ENCODE peak calls at places on chromosomes 1 and 21, in seven cellular contexts. Y, X, P, H, B, O and N are unnamed samples.

GRCh38 chr1:53590581-53591515 is 131.6 kb downstream of the DMRTB1 start:
- DNase-seq in Y (peak), X (no peak), P (no peak), H (no peak), B (peak), O (peak), N (no peak)

GRCh38 chr1:230972855-230973271 is 5.8 kb downstream of the TTC13 start:
- DNase-seq in Y (no peak), X (no peak), P (no peak), H (peak), B (no peak), O (no peak), N (no peak)

GRCh38 chr1:27127419-27127818 is 27.5 kb downstream of the SLC9A1 start:
- DNase-seq in Y (no peak), X (no peak), P (no peak), H (no peak), B (no peak), O (no peak), N (no peak)

GRCh38 chr21:38400195-38400695 is 98.0 kb downstream of the ERG start:
- DNase-seq in Y (no peak), X (no peak), P (no peak), H (no peak), B (no peak), O (no peak), N (no peak)

GRCh38 chr1:235597867-235598553 is 51.6 kb downstream of the GNG4 start:
- DNase-seq in Y (no peak), X (no peak), P (peak), H (no peak), B (no peak), O (no peak), N (no peak)

GRCh38 chr1:187264995-187265602 is 436.4 kb downstream of the PLA2G4A start:
- DNase-seq in Y (no peak), X (no peak), P (peak), H (peak), B (no peak), O (no peak), N (no peak)

GRCh38 chr1:172451002-172451443 is 7.2 kb upstream of the PIGC start:
- DNase-seq in Y (no peak), X (no peak), P (peak), H (peak), B (no peak), O (no peak), N (no peak)

GRCh38 chr1:20666804-20667203 is 5.6 kb upstream of the DDOST start:
- DNase-seq in Y (no peak), X (no peak), P (peak), H (peak), B (no peak), O (no peak), N (no peak)

GRCh38 chr1:180881806-180882509 is 30.7 kb upstream of the KIAA1614 start:
- DNase-seq in Y (no peak), X (no peak), P (peak), H (peak), B (no peak), O (no peak), N (no peak)

GRCh38 chr1:78237364-78237916 is 191.7 kb downstream of the GIPC2 start:
- DNase-seq in Y (no peak), X (no peak), P (peak), H (no peak), B (no peak), O (no peak), N (no peak)

GRCh38 chr21:19621837-19622496 is 1218.4 kb upstream of the TMPRSS15 start:
- DNase-seq in Y (no peak), X (no peak), P (no peak), H (no peak), B (no peak), O (no peak), N (no peak)

GRCh38 chr1:155207578-155208405 is at the start of gene THBS3:
- DNase-seq in Y (peak), X (peak), P (no peak), H (no peak), B (peak), O (peak), N (no peak)

GRCh38 chr1:26019641-26020315 is 1.8 kb upstream of the EXTL1 start:
- DNase-seq in Y (no peak), X (no peak), P (no peak), H (peak), B (no peak), O (no peak), N (no peak)

GRCh38 chr21:31630062-31630711 is 29.3 kb upstream of the SOD1 start:
- DNase-seq in Y (no peak), X (no peak), P (peak), H (no peak), B (no peak), O (no peak), N (no peak)

GRCh38 chr1:214717323-214717722 is 114.3 kb downstream of the CENPF start:
- DNase-seq in Y (no peak), X (no peak), P (peak), H (no peak), B (no peak), O (no peak), N (no peak)

GRCh38 chr1:234708700-234709395 is 98.9 kb upstream of the IRF2BP2 start:
- DNase-seq in Y (no peak), X (no peak), P (peak), H (no peak), B (no peak), O (no peak), N (no peak)

GRCh38 chr1:17355898-17356297 is 16.1 kb upstream of the PADI6 start:
- DNase-seq in Y (no peak), X (no peak), P (no peak), H (no peak), B (no peak), O (no peak), N (no peak)

GRCh38 chr1:150192012-150192411 is 42.3 kb downstream of the PLEKHO1 start:
- DNase-seq in Y (no peak), X (no peak), P (peak), H (no peak), B (no peak), O (no peak), N (no peak)

GRCh38 chr1:23344987-23345472 is 946 bp upstream of the HNRNPR start:
- DNase-seq in Y (no peak), X (no peak), P (no peak), H (no peak), B (no peak), O (no peak), N (no peak)

GRCh38 chr1:98260421-98260820 is 339.6 kb upstream of the DPYD start:
- DNase-seq in Y (no peak), X (no peak), P (no peak), H (no peak), B (no peak), O (no peak), N (no peak)

GRCh38 chr1:9877962-9878361 is 32.1 kb downstream of the CTNNBIP1 start:
- DNase-seq in Y (no peak), X (no peak), P (peak), H (no peak), B (no peak), O (no peak), N (no peak)

GRCh38 chr1:203268901-203269653 is 36.2 kb upstream of the BTG2 start:
- DNase-seq in Y (no peak), X (no peak), P (peak), H (peak), B (no peak), O (peak), N (no peak)

GRCh38 chr21:46667735-46668380 is 32.4 kb downstream of the PRMT2 start:
- DNase-seq in Y (no peak), X (no peak), P (peak), H (peak), B (no peak), O (no peak), N (no peak)

GRCh38 chr1:234920843-234921140 is 207.8 kb downstream of the TOMM20 start:
- DNase-seq in Y (no peak), X (no peak), P (no peak), H (no peak), B (no peak), O (peak), N (no peak)

GRCh38 chr1:244291171-244291866 is 160.4 kb downstream of the ADSS2 start:
- DNase-seq in Y (no peak), X (no peak), P (no peak), H (no peak), B (no peak), O (no peak), N (no peak)

GRCh38 chr1:170670751-170671628 is 7.1 kb downstream of the PRRX1 start:
- DNase-seq in Y (peak), X (peak), P (no peak), H (peak), B (no peak), O (peak), N (no peak)

GRCh38 chr1:234154320-234155251 is 218.7 kb upstream of the COA6 start:
- DNase-seq in Y (peak), X (no peak), P (peak), H (peak), B (no peak), O (no peak), N (no peak)

GRCh38 chr1:66502084-66502483 is 31.9 kb upstream of the SGIP1 start:
- DNase-seq in Y (no peak), X (no peak), P (no peak), H (no peak), B (no peak), O (no peak), N (no peak)

GRCh38 chr1:218390625-218391024 is 45.5 kb downstream of the TGFB2 start:
- DNase-seq in Y (no peak), X (no peak), P (peak), H (no peak), B (no peak), O (no peak), N (no peak)

GRCh38 chr1:92808353-92808752 is 23.4 kb upstream of the EVI5 start:
- DNase-seq in Y (no peak), X (no peak), P (peak), H (no peak), B (no peak), O (no peak), N (no peak)

GRCh38 chr1:187270256-187270655 is 441.5 kb downstream of the PLA2G4A start:
- DNase-seq in Y (no peak), X (no peak), P (no peak), H (no peak), B (no peak), O (no peak), N (no peak)

GRCh38 chr1:202216691-202217090 is 23.1 kb downstream of the LGR6 start:
- DNase-seq in Y (no peak), X (no peak), P (no peak), H (no peak), B (peak), O (peak), N (no peak)

GRCh38 chr1:31723828-31724359 is 20.1 kb upstream of the COL16A1 start:
- DNase-seq in Y (peak), X (peak), P (peak), H (peak), B (no peak), O (no peak), N (no peak)

GRCh38 chr1:76872944-76873343 is 5.7 kb downstream of the ST6GALNAC5 start:
- DNase-seq in Y (no peak), X (no peak), P (no peak), H (no peak), B (no peak), O (no peak), N (no peak)

GRCh38 chr1:109771712-109772657 is 8.3 kb upstream of the EPS8L3 start:
- DNase-seq in Y (no peak), X (peak), P (no peak), H (no peak), B (no peak), O (peak), N (no peak)

GRCh38 chr1:156876281-156876680 is 15.6 kb downstream of the NTRK1 start:
- DNase-seq in Y (no peak), X (no peak), P (no peak), H (no peak), B (no peak), O (no peak), N (no peak)
- TF ChIP-seq CTCF in Y (no peak), X (no peak), P (peak), H (no peak), B (no peak), O (no peak), N (no peak)

GRCh38 chr1:90612033-90612432 is 105.1 kb downstream of the BARHL2 start:
- DNase-seq in Y (no peak), X (no peak), P (no peak), H (no peak), B (no peak), O (no peak), N (no peak)

GRCh38 chr1:90614872-90615271 is 102.2 kb downstream of the BARHL2 start:
- DNase-seq in Y (no peak), X (no peak), P (no peak), H (no peak), B (no peak), O (no peak), N (no peak)

GRCh38 chr1:90613371-90613770 is 103.7 kb downstream of the BARHL2 start:
- DNase-seq in Y (no peak), X (no peak), P (no peak), H (no peak), B (no peak), O (no peak), N (no peak)

GRCh38 chr1:90616395-90616794 is 100.7 kb downstream of the BARHL2 start:
- DNase-seq in Y (no peak), X (no peak), P (peak), H (peak), B (no peak), O (no peak), N (no peak)
- TF ChIP-seq CTCF in Y (peak), X (no peak), P (peak), H (peak), B (no peak), O (no peak), N (no peak)

GRCh38 chr1:175317309-175317708 is 124.7 kb upstream of the KIAA0040 start:
- DNase-seq in Y (peak), X (no peak), P (no peak), H (peak), B (no peak), O (no peak), N (no peak)
- TF ChIP-seq CTCF in Y (peak), X (peak), P (peak), H (peak), B (no peak), O (no peak), N (peak)

GRCh38 chr1:68401506-68401905 is 48.2 kb downstream of the RPE65 start:
- DNase-seq in Y (no peak), X (no peak), P (peak), H (no peak), B (no peak), O (no peak), N (no peak)
- TF ChIP-seq CTCF in Y (no peak), X (no peak), P (no peak), H (no peak), B (no peak), O (no peak), N (no peak)

GRCh38 chr21:33374874-33375644 is 28.2 kb upstream of the IFNGR2 start:
- DNase-seq in Y (no peak), X (no peak), P (no peak), H (peak), B (no peak), O (no peak), N (no peak)
- TF ChIP-seq CTCF in Y (no peak), X (no peak), P (no peak), H (no peak), B (no peak), O (no peak), N (peak)

GRCh38 chr1:87786218-87786617 is 457.5 kb downstream of the LMO4 start:
- DNase-seq in Y (no peak), X (no peak), P (no peak), H (no peak), B (no peak), O (no peak), N (no peak)

GRCh38 chr1:87783315-87783714 is 454.6 kb downstream of the LMO4 start:
- DNase-seq in Y (no peak), X (no peak), P (no peak), H (no peak), B (no peak), O (no peak), N (no peak)

GRCh38 chr1:87786861-87787548 is 458.3 kb downstream of the LMO4 start:
- DNase-seq in Y (no peak), X (no peak), P (no peak), H (no peak), B (no peak), O (no peak), N (no peak)

GRCh38 chr1:87790756-87791155 is 462.1 kb downstream of the LMO4 start:
- DNase-seq in Y (no peak), X (no peak), P (no peak), H (no peak), B (no peak), O (no peak), N (no peak)

DNA sequence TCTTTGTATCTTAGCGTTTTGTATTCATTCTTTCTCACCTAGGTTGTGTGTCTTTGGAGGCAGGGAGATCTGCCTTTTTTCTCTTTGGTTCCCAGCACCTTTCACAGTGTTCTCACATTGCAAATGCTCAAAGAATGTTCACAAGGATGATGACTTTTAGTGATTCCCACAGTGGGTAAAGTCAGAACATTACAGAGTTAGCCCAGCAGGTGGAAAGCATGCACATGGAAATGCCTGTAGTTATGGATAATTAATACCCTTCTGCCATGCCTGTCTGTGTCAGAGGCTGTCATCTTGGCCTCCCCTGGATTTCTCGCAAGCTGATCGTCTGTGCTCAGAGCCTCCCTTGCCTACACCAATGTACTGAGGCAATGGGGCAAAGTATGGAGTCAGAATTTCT is 458.9 kb downstream of the LMO4 start:
- DNase-seq in Y (no peak), X (no peak), P (peak), H (no peak), B (no peak), O (no peak), N (no peak)
- TF ChIP-seq CTCF in Y (no peak), X (no peak), P (no peak), H (no peak), B (no peak), O (no peak), N (no peak)

GRCh38 chr1:37176269-37176668 is 142.0 kb upstream of the GRIK3 start:
- DNase-seq in Y (no peak), X (no peak), P (no peak), H (no peak), B (no peak), O (no peak), N (no peak)

GRCh38 chr1:37171651-37172050 is 137.3 kb upstream of the GRIK3 start:
- DNase-seq in Y (no peak), X (no peak), P (no peak), H (no peak), B (no peak), O (no peak), N (no peak)

GRCh38 chr1:37174876-37175275 is 140.6 kb upstream of the GRIK3 start:
- DNase-seq in Y (no peak), X (no peak), P (no peak), H (no peak), B (no peak), O (no peak), N (no peak)

GRCh38 chr1:37175666-37176215 is 141.4 kb upstream of the GRIK3 start:
- DNase-seq in Y (no peak), X (no peak), P (no peak), H (no peak), B (no peak), O (no peak), N (no peak)

GRCh38 chr1:37177230-37177864 is 143.0 kb upstream of the GRIK3 start:
- DNase-seq in Y (no peak), X (no peak), P (peak), H (peak), B (no peak), O (no peak), N (no peak)
- TF ChIP-seq CTCF in Y (peak), X (no peak), P (peak), H (peak), B (no peak), O (no peak), N (no peak)

DNA sequence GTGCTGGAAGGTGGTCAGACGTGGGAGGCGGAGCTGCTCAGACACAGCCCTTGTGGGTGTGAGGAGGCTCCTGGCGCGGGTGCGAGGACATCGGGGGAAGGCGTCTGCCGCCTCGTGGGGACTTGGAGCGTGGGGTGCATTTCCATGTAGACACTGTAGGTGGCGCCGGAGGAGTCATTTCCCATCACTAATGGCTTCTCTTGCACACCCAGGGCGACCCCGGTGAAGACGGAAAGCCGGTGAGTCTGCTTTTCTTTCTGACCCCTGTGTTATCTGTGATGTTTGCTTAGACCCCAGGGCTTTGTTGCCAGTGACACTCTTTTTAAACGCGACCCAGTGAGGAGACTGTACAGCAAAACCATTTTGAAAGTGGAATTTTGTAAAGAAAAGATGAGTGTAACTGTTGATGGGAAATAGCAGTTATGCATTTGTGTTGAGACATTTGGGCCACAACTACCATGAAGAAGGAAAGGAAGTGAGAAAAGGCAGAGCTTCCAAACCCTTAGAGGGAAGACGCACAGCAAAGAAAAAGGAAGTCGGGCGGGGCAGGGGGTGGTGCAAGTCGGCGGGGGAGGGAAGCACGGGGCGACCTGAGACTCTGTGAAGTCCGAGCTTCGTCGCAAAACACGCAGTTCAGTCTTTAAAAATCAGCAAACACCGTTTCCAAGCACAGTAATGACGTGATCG is 64.0 kb downstream of the SLC19A1 start:
- DNase-seq in Y (peak), X (peak), P (peak), H (peak), B (no peak), O (no peak), N (peak)
- TF ChIP-seq CTCF in Y (peak), X (peak), P (peak), H (peak), B (peak), O (peak), N (peak)